ENCODE peak calls at places on chromosomes 11 and 22, in seven cellular contexts. S, H, F, Q, V, L and Y are unnamed samples.

GRCh38 chr22:19878461-19879247 is 24.0 kb upstream of the GNB1L start:
- DNase-seq in L (no peak), V (no peak), Q (peak; percentile 40), H (no peak), F (no peak), S (peak; percentile 34), Y (no peak)

GRCh38 chr11:86696004-86696403 is 23.6 kb upstream of the ME3 start:
- DNase-seq in L (peak; percentile 11), Q (no peak), V (no peak), F (no peak), S (no peak), H (peak; percentile 27), Y (no peak)

GRCh38 chr11:122198291-122198983 is 82.4 kb upstream of the BLID start:
- DNase-seq in L (no peak), S (no peak), H (no peak), F (no peak), Q (no peak), V (no peak), Y (no peak)

GRCh38 chr11:10878408-10879214 is 20.8 kb upstream of the ZBED5 start:
- DNase-seq in L (peak; percentile 58), Q (no peak), H (peak; percentile 61), F (peak; percentile 19), S (peak; percentile 47), V (peak; percentile 48), Y (no peak)

GRCh38 chr11:61955416-61956135 is 5.4 kb downstream of the BEST1 start:
- DNase-seq in S (no peak), Q (peak; percentile 93), V (peak; percentile 7), H (no peak), L (no peak), F (no peak), Y (no peak)

GRCh38 chr11:121741954-121742361 is 289.2 kb upstream of the SORL1-AS1 start:
- DNase-seq in V (no peak), H (no peak), L (no peak), F (no peak), Q (no peak), S (peak; percentile 36), Y (no peak)

GRCh38 chr11:8356731-8357504 is 93.2 kb upstream of the LMO1 start:
- DNase-seq in F (no peak), L (no peak), S (no peak), V (no peak), H (no peak), Q (no peak), Y (no peak)

GRCh38 chr11:92443109-92443508 is 218.5 kb downstream of the FAT3 start:
- DNase-seq in L (no peak), F (no peak), V (no peak), Q (no peak), H (no peak), S (no peak), Y (no peak)

GRCh38 chr22:26035523-26035922 is 133.7 kb upstream of the SEZ6L start:
- DNase-seq in F (no peak), Q (no peak), H (no peak), S (no peak), L (no peak), V (no peak), Y (no peak)

GRCh38 chr11:44950036-44950624 is 553 bp downstream of the TP53I11 start:
- DNase-seq in H (no peak), L (no peak), Q (peak; percentile 85), V (no peak), S (peak; percentile 79), F (no peak), Y (no peak)

GRCh38 chr11:19756675-19757475 is 44.2 kb downstream of the NAV2 start:
- DNase-seq in L (no peak), F (no peak), S (no peak), H (no peak), V (no peak), Q (no peak), Y (no peak)

GRCh38 chr11:59263225-59263894 is 50.6 kb upstream of the MPEG1 start:
- DNase-seq in F (no peak), V (no peak), H (peak; percentile 7), L (peak; percentile 9), S (no peak), Q (peak; percentile 82), Y (no peak)
- TF ChIP-seq JUND in F (no peak), V (no peak), H (no peak), L (no peak), S (no peak), Q (no peak), Y (no peak)

DNA sequence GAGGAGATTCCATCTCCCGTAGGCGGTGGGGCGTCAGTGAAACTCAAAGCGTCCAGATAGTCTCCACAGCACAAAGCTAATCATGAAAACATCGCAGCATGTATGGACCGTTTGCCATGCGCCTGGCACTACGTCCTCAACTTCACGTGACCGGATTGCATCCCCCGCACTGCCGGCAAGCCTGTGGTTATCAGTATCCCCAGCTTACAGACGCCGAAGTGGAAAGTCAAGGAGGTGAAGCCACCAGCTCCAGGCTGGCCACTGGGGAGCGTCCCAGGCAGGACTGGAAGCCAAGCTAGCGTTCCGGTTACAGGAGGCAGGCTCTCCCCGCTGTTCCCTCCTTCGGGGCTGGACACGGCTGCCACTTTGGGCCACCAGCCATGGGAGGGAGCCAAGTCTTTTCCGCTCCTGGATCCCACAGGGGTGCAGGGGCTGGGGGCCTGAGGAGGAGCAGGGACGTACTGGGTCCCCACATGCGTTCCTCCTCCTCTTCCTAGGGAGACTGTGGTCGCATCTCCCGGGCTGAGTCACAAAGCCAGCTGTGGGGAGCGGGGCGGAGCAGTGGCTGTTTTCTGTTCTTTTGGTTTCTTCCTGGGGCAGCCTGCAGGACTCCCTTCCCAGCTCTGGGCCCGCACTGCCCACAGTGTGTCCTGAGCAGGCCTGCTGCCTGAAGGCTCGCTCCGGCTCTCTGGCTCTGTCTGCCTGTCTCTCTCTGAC is 4.3 kb upstream of the OSBPL5 start:
- DNase-seq in F (no peak), S (no peak), H (peak; percentile 21), V (peak; percentile 89), L (no peak), Q (no peak), Y (no peak)
- TF ChIP-seq JUND in F (no peak), S (no peak), H (no peak), V (peak; percentile 61), L (no peak), Q (no peak), Y (no peak)

DNA sequence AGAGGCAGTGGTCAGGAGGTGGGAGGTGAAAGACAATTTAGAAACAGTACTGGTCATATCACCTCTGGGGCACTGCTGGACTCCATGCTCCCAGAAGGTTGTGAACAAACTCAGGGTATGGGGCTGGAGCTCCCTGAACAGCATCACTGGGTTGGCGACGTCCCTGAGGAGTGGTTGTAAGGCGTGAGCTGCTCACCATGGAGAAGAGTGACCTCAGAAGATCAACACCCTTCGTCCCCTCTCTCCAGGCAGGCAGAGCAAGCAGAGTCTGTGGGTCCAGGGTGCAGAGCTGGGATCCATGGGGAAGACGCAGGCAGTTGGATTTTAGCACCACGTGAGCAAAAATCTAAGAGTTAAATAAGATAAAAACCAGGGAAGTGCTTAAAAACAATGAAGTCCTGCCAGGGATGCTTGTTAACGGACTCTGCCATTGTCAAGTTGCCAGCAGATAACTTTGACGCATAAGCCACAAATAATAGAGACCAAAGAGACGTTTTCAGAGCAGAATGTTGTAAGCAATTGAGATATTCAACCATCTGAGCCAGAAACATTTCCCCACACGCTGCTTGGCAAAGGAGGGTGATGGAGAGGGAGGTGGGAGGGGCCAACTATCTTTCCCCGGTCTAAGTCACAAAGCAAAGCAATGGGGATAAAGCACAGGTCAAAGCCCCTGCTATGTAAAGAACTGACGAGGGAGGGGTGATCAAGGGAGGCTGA is 13.6 kb downstream of the PNPLA5 start:
- DNase-seq in H (no peak), Q (no peak), L (no peak), V (no peak), F (no peak), S (no peak), Y (no peak)
- TF ChIP-seq JUND in H (no peak), Q (no peak), L (no peak), V (no peak), F (no peak), S (no peak), Y (no peak)

GRCh38 chr11:16964501-16964900 is 49.7 kb downstream of the PLEKHA7 start:
- DNase-seq in H (no peak), F (no peak), L (no peak), V (no peak), S (no peak), Q (no peak), Y (no peak)
- TF ChIP-seq JUND in H (no peak), F (no peak), L (no peak), V (no peak), S (no peak), Q (no peak), Y (no peak)

DNA sequence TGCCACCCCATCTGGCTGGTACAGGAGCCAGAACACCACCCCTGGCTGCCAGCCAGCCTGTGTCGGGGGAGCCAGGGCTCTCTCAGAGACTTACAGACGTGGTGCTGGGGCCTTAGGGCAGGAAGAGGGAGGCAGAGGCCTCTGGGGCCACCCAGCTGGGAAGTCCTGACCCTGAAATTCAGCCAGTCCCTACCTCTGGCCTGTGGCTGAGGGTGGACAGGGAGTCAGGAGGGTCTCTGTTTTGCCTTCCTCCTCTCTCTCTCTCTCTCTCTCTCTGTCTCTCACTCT is 52.5 kb upstream of the CDON start:
- DNase-seq in F (no peak), H (no peak), Q (no peak), L (no peak), V (no peak), S (peak; percentile 84), Y (no peak)
- TF ChIP-seq JUND in F (no peak), H (no peak), Q (no peak), L (no peak), V (no peak), S (no peak), Y (no peak)

DNA sequence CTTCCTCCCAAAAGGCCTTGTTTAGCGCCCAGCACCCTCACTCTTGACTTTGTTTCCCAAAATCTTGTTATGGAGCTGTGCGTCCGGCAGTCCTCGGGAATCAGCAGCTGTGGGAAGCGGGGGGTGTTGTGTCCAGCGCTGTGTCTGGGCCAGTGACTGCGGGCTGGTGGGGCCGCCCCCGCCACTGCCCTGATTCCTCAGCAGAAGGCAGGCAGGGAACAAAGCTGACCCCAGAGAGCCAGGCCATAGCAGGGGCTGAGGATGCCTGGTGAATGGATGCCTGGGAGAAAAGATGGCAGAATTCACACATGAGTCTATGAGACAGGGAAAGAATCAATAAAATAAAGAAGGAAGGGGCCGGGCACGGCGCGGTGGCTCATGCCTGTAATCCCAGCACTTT is 2.5 kb downstream of the APOBEC3C start:
- DNase-seq in S (no peak), V (no peak), F (no peak), Q (no peak), L (no peak), H (no peak), Y (no peak)
- TF ChIP-seq JUND in S (no peak), V (no peak), F (no peak), Q (no peak), L (no peak), H (no peak), Y (no peak)

DNA sequence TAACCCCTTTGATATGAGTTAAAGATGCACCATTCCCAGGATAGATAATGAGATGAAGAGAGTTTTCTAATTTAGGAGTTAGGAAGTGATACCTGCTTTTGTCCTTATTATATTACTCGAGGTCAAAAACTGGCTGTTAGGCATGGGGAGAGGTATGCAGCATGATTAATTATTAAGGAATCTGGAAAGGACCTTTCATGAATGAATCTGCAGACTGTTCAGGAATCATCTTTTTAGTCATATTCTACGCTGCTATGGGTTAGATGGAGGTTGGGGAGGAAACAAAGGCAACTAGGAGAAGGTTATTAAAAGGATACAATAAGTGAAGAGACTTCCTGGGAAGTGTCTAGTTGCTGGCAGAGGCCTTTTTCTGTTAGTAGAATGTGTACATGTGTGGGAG is 492.4 kb upstream of the CCDC90B start:
- DNase-seq in Q (no peak), F (no peak), L (no peak), S (no peak), H (no peak), V (no peak), Y (no peak)
- TF ChIP-seq JUND in Q (no peak), F (no peak), L (no peak), S (peak; percentile 12), H (no peak), V (no peak), Y (no peak)